ENCODE peak calls at places on chromosomes 16 and 17, in four cellular contexts. Y is frontal cortex, M is RWPE1, K is gastrocnemius medialis. W is an unnamed sample.

GRCh38 chr16:73022534-73022933 is 25.4 kb downstream of the ZFHX3 start:
- DNase-seq in Y (no peak), K (no peak), M (no peak), W (no peak)

GRCh38 chr17:34081269-34081668 is 173.8 kb upstream of the CCL2 start:
- DNase-seq in M (no peak), K (no peak), Y (no peak), W (no peak)

GRCh38 chr17:10349403-10349802 is 23.4 kb downstream of the MYH13 start:
- DNase-seq in K (no peak), M (no peak), Y (no peak), W (no peak)

GRCh38 chr17:50637829-50638571 is 3.3 kb downstream of the ABCC3 start:
- DNase-seq in K (no peak), M (no peak), Y (no peak), W (no peak)

GRCh38 chr17:74480290-74480689 is 13.9 kb downstream of the CD300A start:
- DNase-seq in M (no peak), K (no peak), Y (no peak), W (no peak)

GRCh38 chr17:18039535-18040286 is 503 bp downstream of the GID4 start:
- DNase-seq in M (peak), K (no peak), Y (no peak), W (no peak)

GRCh38 chr17:45346255-45347015 is 29.6 kb upstream of the MAP3K14 start:
- DNase-seq in Y (no peak), K (no peak), M (no peak), W (no peak)

GRCh38 chr16:83717814-83718213 is 90.0 kb upstream of the HSBP1 start:
- DNase-seq in K (no peak), Y (peak), M (no peak), W (peak)

GRCh38 chr17:46003907-46004748 is 5.1 kb downstream of the STH start:
- DNase-seq in K (no peak), Y (no peak), M (no peak), W (peak)

GRCh38 chr17:81512984-81513668 is 527 bp upstream of the ACTG1 start:
- DNase-seq in K (peak), Y (no peak), M (peak), W (peak)

GRCh38 chr17:45063198-45063597 is 2.1 kb downstream of the NMT1 start:
- DNase-seq in M (no peak), K (no peak), Y (no peak), W (no peak)